ENCODE peak calls at places on chromosomes 2 and 18, in eight cellular contexts. One of them, this sample, is unnamed.
A peak's percentile ranks its signal among the peaks of the same experiment; 100 is the strongest.

GRCh38 chr2:44933434-44933951 is 8.0 kb upstream of the SIX3 start:
- DNase-seq in tibial artery: peak; percentile 58
- DNase-seq in neural crest cell: no peak
- DNase-seq in B cell: no peak
- DNase-seq in left ventricle myocardium inferior: no peak
- DNase-seq in GM12878: no peak
- DNase-seq in psoas muscle: no peak
- DNase-seq in IMR-90: no peak
- DNase-seq in this sample: peak; percentile 25

GRCh38 chr2:67259581-67260347 is 137.4 kb upstream of the ETAA1 start:
- DNase-seq in GM12878: no peak
- DNase-seq in B cell: no peak
- DNase-seq in left ventricle myocardium inferior: peak; percentile 32
- DNase-seq in psoas muscle: peak; percentile 25
- DNase-seq in IMR-90: peak; percentile 94
- DNase-seq in neural crest cell: no peak
- DNase-seq in tibial artery: no peak
- DNase-seq in this sample: no peak

GRCh38 chr2:64114063-64114911 is 29.9 kb downstream of the PELI1 start:
- DNase-seq in left ventricle myocardium inferior: no peak
- DNase-seq in B cell: no peak
- DNase-seq in neural crest cell: no peak
- DNase-seq in GM12878: peak; percentile 56
- DNase-seq in tibial artery: no peak
- DNase-seq in psoas muscle: no peak
- DNase-seq in IMR-90: peak; percentile 81
- DNase-seq in this sample: no peak

GRCh38 chr2:151056870-151057269 is 204.8 kb downstream of the RBM43 start:
- DNase-seq in tibial artery: no peak
- DNase-seq in left ventricle myocardium inferior: no peak
- DNase-seq in neural crest cell: no peak
- DNase-seq in IMR-90: no peak
- DNase-seq in GM12878: no peak
- DNase-seq in B cell: no peak
- DNase-seq in psoas muscle: no peak
- DNase-seq in this sample: no peak

GRCh38 chr18:2901405-2901989 is 54.7 kb downstream of the EMILIN2 start:
- DNase-seq in GM12878: no peak
- DNase-seq in B cell: no peak
- DNase-seq in tibial artery: peak; percentile 62
- DNase-seq in psoas muscle: peak; percentile 29
- DNase-seq in IMR-90: peak; percentile 22
- DNase-seq in neural crest cell: no peak
- DNase-seq in left ventricle myocardium inferior: no peak
- DNase-seq in this sample: no peak

GRCh38 chr2:182133195-182133891 is 147.7 kb downstream of the PPP1R1C start:
- DNase-seq in IMR-90: peak; percentile 64
- DNase-seq in tibial artery: no peak
- DNase-seq in neural crest cell: no peak
- DNase-seq in left ventricle myocardium inferior: no peak
- DNase-seq in psoas muscle: no peak
- DNase-seq in GM12878: no peak
- DNase-seq in B cell: no peak
- DNase-seq in this sample: no peak

GRCh38 chr2:109380502-109381326 is 233.1 kb downstream of the SEPTIN10 start:
- DNase-seq in neural crest cell: no peak
- DNase-seq in left ventricle myocardium inferior: no peak
- DNase-seq in IMR-90: peak; percentile 73
- DNase-seq in tibial artery: no peak
- DNase-seq in GM12878: no peak
- DNase-seq in psoas muscle: peak; percentile 68
- DNase-seq in B cell: no peak
- DNase-seq in this sample: no peak

GRCh38 chr18:48813833-48814489 is 136.8 kb downstream of the SMAD7 start:
- DNase-seq in B cell: peak; percentile 33
- DNase-seq in psoas muscle: no peak
- DNase-seq in tibial artery: peak; percentile 52
- DNase-seq in left ventricle myocardium inferior: peak; percentile 24
- DNase-seq in IMR-90: no peak
- DNase-seq in neural crest cell: no peak
- DNase-seq in GM12878: no peak
- DNase-seq in this sample: no peak

GRCh38 chr18:25734336-25734735 is 356.1 kb downstream of the SS18 start:
- DNase-seq in tibial artery: no peak
- DNase-seq in GM12878: no peak
- DNase-seq in neural crest cell: no peak
- DNase-seq in psoas muscle: no peak
- DNase-seq in B cell: no peak
- DNase-seq in left ventricle myocardium inferior: no peak
- DNase-seq in IMR-90: no peak
- DNase-seq in this sample: no peak

GRCh38 chr2:27992787-27993747 is 102.5 kb downstream of the BABAM2 start:
- DNase-seq in GM12878: no peak
- DNase-seq in tibial artery: no peak
- DNase-seq in left ventricle myocardium inferior: no peak
- DNase-seq in neural crest cell: no peak
- DNase-seq in B cell: no peak
- DNase-seq in psoas muscle: no peak
- DNase-seq in IMR-90: peak; percentile 78
- DNase-seq in this sample: no peak

GRCh38 chr2:111984213-111984604 is 70.9 kb upstream of the TMEM87B start:
- DNase-seq in B cell: no peak
- DNase-seq in IMR-90: no peak
- DNase-seq in left ventricle myocardium inferior: no peak
- DNase-seq in neural crest cell: no peak
- DNase-seq in psoas muscle: no peak
- DNase-seq in tibial artery: no peak
- DNase-seq in GM12878: no peak
- DNase-seq in this sample: no peak

GRCh38 chr2:54545700-54546450 is 89.7 kb downstream of the SPTBN1 start:
- DNase-seq in psoas muscle: no peak
- DNase-seq in B cell: no peak
- DNase-seq in tibial artery: no peak
- DNase-seq in IMR-90: peak; percentile 67
- DNase-seq in neural crest cell: no peak
- DNase-seq in left ventricle myocardium inferior: no peak
- DNase-seq in GM12878: no peak
- DNase-seq in this sample: no peak

GRCh38 chr2:75241696-75242095 is 42.4 kb upstream of the TACR1 start:
- DNase-seq in tibial artery: no peak
- DNase-seq in B cell: no peak
- DNase-seq in IMR-90: peak; percentile 43
- DNase-seq in left ventricle myocardium inferior: no peak
- DNase-seq in neural crest cell: no peak
- DNase-seq in GM12878: no peak
- DNase-seq in psoas muscle: no peak
- DNase-seq in this sample: no peak
- TF ChIP-seq CTCF in tibial artery: no peak
- TF ChIP-seq CTCF in B cell: no peak
- TF ChIP-seq CTCF in IMR-90: peak; percentile 45
- TF ChIP-seq CTCF in left ventricle myocardium inferior: no peak
- TF ChIP-seq CTCF in neural crest cell: peak; percentile 44
- TF ChIP-seq CTCF in GM12878: peak; percentile 46
- TF ChIP-seq CTCF in psoas muscle: no peak
- TF ChIP-seq CTCF in this sample: peak; percentile 28

DNA sequence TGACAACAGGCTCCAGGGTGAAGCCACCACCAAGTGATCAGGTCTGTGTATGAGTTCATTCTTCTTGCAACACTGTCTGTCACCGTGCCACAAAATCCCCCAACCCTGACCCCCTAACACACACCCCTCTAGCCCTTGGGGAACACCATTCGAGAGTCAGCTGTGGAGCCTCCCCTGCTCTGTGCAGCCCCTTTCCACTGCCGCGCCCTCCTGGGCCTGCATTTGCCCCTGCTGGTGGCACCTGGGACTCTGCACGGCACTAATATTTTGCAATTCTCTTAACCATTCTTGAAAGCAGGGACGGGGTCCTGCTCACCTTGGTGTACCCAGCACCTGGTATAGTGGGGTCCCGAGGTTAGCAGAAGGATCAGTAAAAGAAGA is 124.0 kb downstream of the HDAC4 start:
- DNase-seq in B cell: no peak
- DNase-seq in psoas muscle: no peak
- DNase-seq in GM12878: no peak
- DNase-seq in tibial artery: no peak
- DNase-seq in neural crest cell: no peak
- DNase-seq in left ventricle myocardium inferior: no peak
- DNase-seq in IMR-90: no peak
- DNase-seq in this sample: no peak
- TF ChIP-seq CTCF in B cell: no peak
- TF ChIP-seq CTCF in psoas muscle: peak; percentile 19
- TF ChIP-seq CTCF in GM12878: no peak
- TF ChIP-seq CTCF in tibial artery: no peak
- TF ChIP-seq CTCF in neural crest cell: no peak
- TF ChIP-seq CTCF in left ventricle myocardium inferior: no peak
- TF ChIP-seq CTCF in IMR-90: no peak
- TF ChIP-seq CTCF in this sample: no peak

GRCh38 chr2:98935777-98936132 is 270 bp downstream of the CRACDL start:
- DNase-seq in neural crest cell: no peak
- DNase-seq in psoas muscle: no peak
- DNase-seq in IMR-90: no peak
- DNase-seq in left ventricle myocardium inferior: no peak
- DNase-seq in tibial artery: no peak
- DNase-seq in B cell: no peak
- DNase-seq in GM12878: no peak
- DNase-seq in this sample: no peak

GRCh38 chr2:98935111-98935770 is 784 bp downstream of the CRACDL start:
- DNase-seq in psoas muscle: no peak
- DNase-seq in GM12878: no peak
- DNase-seq in B cell: no peak
- DNase-seq in neural crest cell: no peak
- DNase-seq in IMR-90: no peak
- DNase-seq in left ventricle myocardium inferior: no peak
- DNase-seq in tibial artery: no peak
- DNase-seq in this sample: no peak

GRCh38 chr2:98937906-98938305 is 1.9 kb upstream of the CRACDL start:
- DNase-seq in GM12878: no peak
- DNase-seq in neural crest cell: no peak
- DNase-seq in IMR-90: no peak
- DNase-seq in psoas muscle: no peak
- DNase-seq in tibial artery: no peak
- DNase-seq in left ventricle myocardium inferior: no peak
- DNase-seq in B cell: no peak
- DNase-seq in this sample: no peak

GRCh38 chr2:98936917-98937351 is 909 bp upstream of the CRACDL start:
- DNase-seq in psoas muscle: no peak
- DNase-seq in B cell: no peak
- DNase-seq in tibial artery: no peak
- DNase-seq in GM12878: no peak
- DNase-seq in IMR-90: no peak
- DNase-seq in neural crest cell: peak; percentile 16
- DNase-seq in left ventricle myocardium inferior: no peak
- DNase-seq in this sample: no peak

GRCh38 chr2:98936133-98936916 is at the start of gene CRACDL:
- DNase-seq in tibial artery: no peak
- DNase-seq in neural crest cell: no peak
- DNase-seq in IMR-90: no peak
- DNase-seq in psoas muscle: no peak
- DNase-seq in B cell: peak; percentile 15
- DNase-seq in GM12878: no peak
- DNase-seq in left ventricle myocardium inferior: no peak
- DNase-seq in this sample: no peak
- TF ChIP-seq CTCF in tibial artery: no peak
- TF ChIP-seq CTCF in neural crest cell: no peak
- TF ChIP-seq CTCF in IMR-90: no peak
- TF ChIP-seq CTCF in psoas muscle: no peak
- TF ChIP-seq CTCF in B cell: no peak
- TF ChIP-seq CTCF in GM12878: no peak
- TF ChIP-seq CTCF in left ventricle myocardium inferior: no peak
- TF ChIP-seq CTCF in this sample: no peak

GRCh38 chr2:191209346-191209745 is 35.9 kb upstream of the MYO1B start:
- DNase-seq in neural crest cell: no peak
- DNase-seq in psoas muscle: no peak
- DNase-seq in IMR-90: peak; percentile 41
- DNase-seq in GM12878: no peak
- DNase-seq in tibial artery: no peak
- DNase-seq in B cell: no peak
- DNase-seq in left ventricle myocardium inferior: no peak
- DNase-seq in this sample: no peak
- TF ChIP-seq CTCF in neural crest cell: no peak
- TF ChIP-seq CTCF in psoas muscle: no peak
- TF ChIP-seq CTCF in IMR-90: no peak
- TF ChIP-seq CTCF in GM12878: no peak
- TF ChIP-seq CTCF in tibial artery: no peak
- TF ChIP-seq CTCF in B cell: no peak
- TF ChIP-seq CTCF in left ventricle myocardium inferior: no peak
- TF ChIP-seq CTCF in this sample: no peak

DNA sequence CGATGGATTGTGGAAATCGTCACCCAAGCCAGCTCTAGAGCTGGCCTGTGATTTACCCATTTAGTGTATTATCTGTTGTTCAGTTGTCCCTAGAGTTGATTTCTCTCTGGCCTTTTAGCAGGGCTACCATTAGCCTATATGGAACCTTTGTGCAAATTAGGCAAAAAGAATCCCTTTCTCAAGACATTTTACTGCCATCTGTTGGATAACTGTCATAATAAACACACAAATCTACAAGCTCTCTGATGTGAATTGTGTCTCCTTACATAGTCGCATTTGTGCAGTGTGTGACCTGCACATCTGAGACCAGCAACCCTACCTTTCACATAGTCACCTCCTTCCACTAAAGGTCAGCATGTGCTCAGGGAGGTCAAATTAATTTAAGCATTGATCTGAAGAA is 34.0 kb downstream of the LOXHD1 start:
- DNase-seq in GM12878: peak; percentile 2
- DNase-seq in left ventricle myocardium inferior: no peak
- DNase-seq in IMR-90: peak; percentile 15
- DNase-seq in tibial artery: no peak
- DNase-seq in neural crest cell: no peak
- DNase-seq in B cell: no peak
- DNase-seq in psoas muscle: no peak
- DNase-seq in this sample: no peak
- TF ChIP-seq CTCF in GM12878: peak; percentile 10
- TF ChIP-seq CTCF in left ventricle myocardium inferior: no peak
- TF ChIP-seq CTCF in IMR-90: peak; percentile 20
- TF ChIP-seq CTCF in tibial artery: no peak
- TF ChIP-seq CTCF in neural crest cell: peak; percentile 49
- TF ChIP-seq CTCF in B cell: no peak
- TF ChIP-seq CTCF in psoas muscle: no peak
- TF ChIP-seq CTCF in this sample: no peak

GRCh38 chr18:67199993-67200617 is 316.4 kb downstream of the DSEL start:
- DNase-seq in IMR-90: peak; percentile 69
- DNase-seq in neural crest cell: no peak
- DNase-seq in B cell: peak; percentile 35
- DNase-seq in tibial artery: no peak
- DNase-seq in psoas muscle: no peak
- DNase-seq in left ventricle myocardium inferior: no peak
- DNase-seq in GM12878: peak; percentile 11
- DNase-seq in this sample: peak; percentile 27
- TF ChIP-seq CTCF in IMR-90: peak; percentile 72
- TF ChIP-seq CTCF in neural crest cell: peak; percentile 88
- TF ChIP-seq CTCF in B cell: peak; percentile 73
- TF ChIP-seq CTCF in tibial artery: peak; percentile 61
- TF ChIP-seq CTCF in psoas muscle: peak; percentile 58
- TF ChIP-seq CTCF in left ventricle myocardium inferior: peak; percentile 68
- TF ChIP-seq CTCF in GM12878: peak; percentile 62
- TF ChIP-seq CTCF in this sample: peak; percentile 61